ENCODE peak calls at places on chromosome 12, in five cellular contexts. One of them, this sample, is unnamed.

GRCh38 chr12:92717202-92717601 is 14.4 kb downstream of the PLEKHG7 start:
- DNase-seq in heart right ventricle: no peak
- DNase-seq in sigmoid colon: no peak
- DNase-seq in mesenchymal stem cell: peak; percentile 64
- DNase-seq in stomach: no peak
- DNase-seq in this sample: no peak

GRCh38 chr12:5402536-5402935 is 29.4 kb upstream of the NTF3 start:
- DNase-seq in heart right ventricle: no peak
- DNase-seq in sigmoid colon: no peak
- DNase-seq in mesenchymal stem cell: no peak
- DNase-seq in stomach: no peak
- DNase-seq in this sample: no peak

GRCh38 chr12:110233212-110233903 is 47.7 kb upstream of the ATP2A2 start:
- DNase-seq in heart right ventricle: no peak
- DNase-seq in sigmoid colon: no peak
- DNase-seq in mesenchymal stem cell: no peak
- DNase-seq in stomach: no peak
- DNase-seq in this sample: no peak

GRCh38 chr12:109731231-109731731 is 17.7 kb downstream of the FAM222A start:
- DNase-seq in heart right ventricle: no peak
- DNase-seq in sigmoid colon: peak; percentile 61
- DNase-seq in mesenchymal stem cell: no peak
- DNase-seq in stomach: peak; percentile 19
- DNase-seq in this sample: peak; percentile 29

GRCh38 chr12:73159952-73160351 is 887.8 kb downstream of the TRHDE start:
- DNase-seq in heart right ventricle: no peak
- DNase-seq in sigmoid colon: no peak
- DNase-seq in mesenchymal stem cell: no peak
- DNase-seq in stomach: no peak
- DNase-seq in this sample: no peak

GRCh38 chr12:122203968-122204828 is 689 bp downstream of the B3GNT4 start:
- DNase-seq in heart right ventricle: no peak
- DNase-seq in sigmoid colon: no peak
- DNase-seq in mesenchymal stem cell: no peak
- DNase-seq in stomach: no peak
- DNase-seq in this sample: no peak

GRCh38 chr12:132783917-132784531 is 22.4 kb upstream of the ANKLE2 start:
- DNase-seq in heart right ventricle: no peak
- DNase-seq in sigmoid colon: no peak
- DNase-seq in mesenchymal stem cell: peak; percentile 24
- DNase-seq in stomach: no peak
- DNase-seq in this sample: peak; percentile 29

GRCh38 chr12:21371050-21371449 is 1.7 kb upstream of the IAPP start:
- DNase-seq in heart right ventricle: no peak
- DNase-seq in sigmoid colon: no peak
- DNase-seq in mesenchymal stem cell: no peak
- DNase-seq in stomach: no peak
- DNase-seq in this sample: no peak

GRCh38 chr12:16350682-16351081 is 3.2 kb downstream of the MGST1 start:
- DNase-seq in heart right ventricle: no peak
- DNase-seq in sigmoid colon: peak; percentile 82
- DNase-seq in mesenchymal stem cell: peak; percentile 80
- DNase-seq in stomach: no peak
- DNase-seq in this sample: no peak

GRCh38 chr12:43763769-43764168 is 5.0 kb downstream of the IRAK4 start:
- DNase-seq in heart right ventricle: no peak
- DNase-seq in sigmoid colon: no peak
- DNase-seq in mesenchymal stem cell: no peak
- DNase-seq in stomach: no peak
- DNase-seq in this sample: no peak

GRCh38 chr12:96585977-96586376 is 96.6 kb downstream of the CFAP54 start:
- DNase-seq in heart right ventricle: no peak
- DNase-seq in sigmoid colon: no peak
- DNase-seq in mesenchymal stem cell: no peak
- DNase-seq in stomach: no peak
- DNase-seq in this sample: no peak

GRCh38 chr12:1436015-1436414 is 158.4 kb downstream of the FBXL14 start:
- DNase-seq in heart right ventricle: no peak
- DNase-seq in sigmoid colon: no peak
- DNase-seq in mesenchymal stem cell: no peak
- DNase-seq in stomach: no peak
- DNase-seq in this sample: no peak

GRCh38 chr12:18690653-18691052 is 47.2 kb downstream of the PLCZ1 start:
- DNase-seq in heart right ventricle: no peak
- DNase-seq in sigmoid colon: no peak
- DNase-seq in mesenchymal stem cell: peak; percentile 63
- DNase-seq in stomach: no peak
- DNase-seq in this sample: no peak

GRCh38 chr12:4133636-4134433 is 139.7 kb upstream of the CCND2 start:
- DNase-seq in heart right ventricle: peak; percentile 41
- DNase-seq in sigmoid colon: peak; percentile 37
- DNase-seq in mesenchymal stem cell: peak; percentile 41
- DNase-seq in stomach: no peak
- DNase-seq in this sample: no peak

GRCh38 chr12:30985814-30986452 is 59.4 kb downstream of the TSPAN11 start:
- DNase-seq in heart right ventricle: peak; percentile 53
- DNase-seq in sigmoid colon: no peak
- DNase-seq in mesenchymal stem cell: peak; percentile 57
- DNase-seq in stomach: peak; percentile 59
- DNase-seq in this sample: peak; percentile 53

GRCh38 chr12:116360579-116361403 is 83.3 kb upstream of the MED13L start:
- DNase-seq in heart right ventricle: no peak
- DNase-seq in sigmoid colon: no peak
- DNase-seq in mesenchymal stem cell: no peak
- DNase-seq in stomach: no peak
- DNase-seq in this sample: no peak

GRCh38 chr12:80684077-80684495 is 23.3 kb upstream of the MYF6 start:
- DNase-seq in heart right ventricle: no peak
- DNase-seq in sigmoid colon: no peak
- DNase-seq in mesenchymal stem cell: no peak
- DNase-seq in stomach: no peak
- DNase-seq in this sample: no peak

GRCh38 chr12:80325167-80325959 is 118.7 kb upstream of the PTPRQ start:
- DNase-seq in heart right ventricle: no peak
- DNase-seq in sigmoid colon: no peak
- DNase-seq in mesenchymal stem cell: peak; percentile 5
- DNase-seq in stomach: no peak
- DNase-seq in this sample: no peak

GRCh38 chr12:53067074-53067992 is 11.9 kb downstream of the SPRYD3 start:
- DNase-seq in heart right ventricle: no peak
- DNase-seq in sigmoid colon: peak; percentile 51
- DNase-seq in mesenchymal stem cell: no peak
- DNase-seq in stomach: peak; percentile 16
- DNase-seq in this sample: no peak

GRCh38 chr12:76441016-76441415 is 92.8 kb upstream of the BBS10 start:
- DNase-seq in heart right ventricle: no peak
- DNase-seq in sigmoid colon: no peak
- DNase-seq in mesenchymal stem cell: no peak
- DNase-seq in stomach: no peak
- DNase-seq in this sample: no peak

GRCh38 chr12:24728826-24729225 is 220.1 kb downstream of the BCAT1 start:
- DNase-seq in heart right ventricle: no peak
- DNase-seq in sigmoid colon: no peak
- DNase-seq in mesenchymal stem cell: no peak
- DNase-seq in stomach: no peak
- DNase-seq in this sample: no peak

GRCh38 chr12:54056110-54056509 is 2.5 kb downstream of the HOXC4 start:
- DNase-seq in heart right ventricle: no peak
- DNase-seq in sigmoid colon: no peak
- DNase-seq in mesenchymal stem cell: no peak
- DNase-seq in stomach: no peak
- DNase-seq in this sample: no peak

GRCh38 chr12:71840226-71840847 is 778 bp downstream of the TBC1D15 start:
- DNase-seq in heart right ventricle: peak; percentile 10
- DNase-seq in sigmoid colon: no peak
- DNase-seq in mesenchymal stem cell: peak; percentile 95
- DNase-seq in stomach: no peak
- DNase-seq in this sample: peak; percentile 14

GRCh38 chr12:91551242-91551641 is 368.6 kb upstream of the DCN start:
- DNase-seq in heart right ventricle: no peak
- DNase-seq in sigmoid colon: no peak
- DNase-seq in mesenchymal stem cell: no peak
- DNase-seq in stomach: no peak
- DNase-seq in this sample: no peak

GRCh38 chr12:57612711-57613426 is 1.6 kb downstream of the ARHGEF25 start:
- DNase-seq in heart right ventricle: no peak
- DNase-seq in sigmoid colon: peak; percentile 46
- DNase-seq in mesenchymal stem cell: no peak
- DNase-seq in stomach: no peak
- DNase-seq in this sample: no peak

GRCh38 chr12:51217133-51217967 is 512 bp downstream of the POU6F1 start:
- DNase-seq in heart right ventricle: peak; percentile 57
- DNase-seq in sigmoid colon: peak; percentile 83
- DNase-seq in mesenchymal stem cell: peak; percentile 44
- DNase-seq in stomach: peak; percentile 57
- DNase-seq in this sample: peak; percentile 55

DNA sequence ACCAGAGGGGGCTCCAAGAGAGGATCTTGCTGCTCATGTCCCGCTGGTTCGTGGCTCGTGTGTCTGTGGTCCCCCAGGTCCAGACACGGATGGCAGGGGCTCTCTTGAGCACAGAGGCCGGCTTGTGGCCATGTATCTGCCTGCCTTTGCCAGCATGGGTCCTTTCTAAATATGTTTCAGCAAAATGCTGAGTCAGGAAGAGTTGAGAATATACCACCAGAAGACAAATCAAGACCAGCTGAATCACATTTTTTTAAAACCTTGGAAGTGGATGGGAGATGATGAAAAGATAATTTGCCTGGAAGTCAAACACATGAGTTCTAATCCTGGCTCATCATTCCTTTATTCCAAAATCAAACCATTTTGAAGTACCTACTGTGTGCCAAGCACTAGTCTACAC is 58.0 kb downstream of the NUAK1 start:
- DNase-seq in heart right ventricle: no peak
- DNase-seq in sigmoid colon: no peak
- DNase-seq in mesenchymal stem cell: no peak
- DNase-seq in stomach: no peak
- DNase-seq in this sample: no peak
- H3K36me3 ChIP-seq in heart right ventricle: peaks cover 34% of the 10 kb centered on the region
- H3K36me3 ChIP-seq in sigmoid colon: no peaks in the 10 kb centered on the region
- H3K36me3 ChIP-seq in mesenchymal stem cell: peaks cover 7% of the 10 kb centered on the region
- H3K36me3 ChIP-seq in stomach: peaks cover 6% of the 10 kb centered on the region
- H3K36me3 ChIP-seq in this sample: no peaks in the 10 kb centered on the region

GRCh38 chr12:2959508-2960431 is 573 bp downstream of the TEAD4 start:
- DNase-seq in heart right ventricle: peak; percentile 67
- DNase-seq in sigmoid colon: peak; percentile 77
- DNase-seq in mesenchymal stem cell: peak; percentile 80
- DNase-seq in stomach: peak; percentile 30
- DNase-seq in this sample: peak; percentile 61

GRCh38 chr12:2959194-2959507 is at the start of gene TEAD4:
- DNase-seq in heart right ventricle: peak; percentile 65
- DNase-seq in sigmoid colon: peak; percentile 74
- DNase-seq in mesenchymal stem cell: peak; percentile 74
- DNase-seq in stomach: peak; percentile 64
- DNase-seq in this sample: peak; percentile 76

GRCh38 chr12:2958432-2959193 is 584 bp upstream of the TEAD4 start:
- DNase-seq in heart right ventricle: peak; percentile 57
- DNase-seq in sigmoid colon: peak; percentile 68
- DNase-seq in mesenchymal stem cell: peak; percentile 79
- DNase-seq in stomach: peak; percentile 54
- DNase-seq in this sample: peak; percentile 84

GRCh38 chr12:2955888-2956287 is 3.3 kb upstream of the TEAD4 start:
- DNase-seq in heart right ventricle: no peak
- DNase-seq in sigmoid colon: no peak
- DNase-seq in mesenchymal stem cell: no peak
- DNase-seq in stomach: no peak
- DNase-seq in this sample: no peak

DNA sequence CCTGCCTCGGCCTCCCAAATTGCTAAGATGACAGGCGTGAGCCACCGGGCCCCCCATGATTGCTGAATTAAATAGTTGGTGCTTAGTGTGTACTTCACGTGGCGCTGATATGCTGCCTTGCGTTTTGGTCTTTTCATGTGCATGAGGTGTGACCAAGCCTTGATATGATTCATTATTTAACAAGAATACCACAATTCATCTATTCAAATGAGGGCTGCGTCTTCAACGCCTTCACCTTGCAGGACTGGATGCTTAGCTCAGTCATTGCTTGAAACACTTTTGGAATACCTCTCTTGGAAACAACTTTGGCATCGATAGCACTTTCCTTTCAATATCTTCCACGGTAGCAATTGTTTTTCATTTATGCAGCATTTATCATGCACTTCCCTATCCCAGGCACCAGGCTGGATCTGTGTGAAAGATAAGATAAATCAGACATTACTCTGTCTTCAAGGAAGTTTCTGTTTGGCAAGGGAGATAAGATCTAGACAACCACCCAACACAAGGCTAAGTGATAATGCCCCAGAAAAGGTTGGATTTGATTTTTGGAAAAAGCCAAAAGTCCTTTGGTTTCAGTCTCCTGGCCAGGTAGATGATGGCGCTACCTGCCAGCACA is 1.3 kb upstream of the TEAD4 start:
- DNase-seq in heart right ventricle: no peak
- DNase-seq in sigmoid colon: no peak
- DNase-seq in mesenchymal stem cell: no peak
- DNase-seq in stomach: no peak
- DNase-seq in this sample: no peak
- H3K4me3 ChIP-seq in heart right ventricle: peak overlapping the region; percentile 25
- H3K4me3 ChIP-seq in sigmoid colon: peak overlapping the region; percentile 69
- H3K4me3 ChIP-seq in mesenchymal stem cell: peak overlapping the region; percentile 93
- H3K4me3 ChIP-seq in stomach: peak overlapping the region; percentile 66
- H3K4me3 ChIP-seq in this sample: no peak overlapping the region

GRCh38 chr12:95513599-95513998 is 37.7 kb downstream of the USP44 start:
- DNase-seq in heart right ventricle: no peak
- DNase-seq in sigmoid colon: no peak
- DNase-seq in mesenchymal stem cell: no peak
- DNase-seq in stomach: no peak
- DNase-seq in this sample: no peak
- H3K36me3 ChIP-seq in heart right ventricle: peaks cover 72% of the 10 kb centered on the region
- H3K36me3 ChIP-seq in sigmoid colon: no peaks in the 10 kb centered on the region
- H3K36me3 ChIP-seq in mesenchymal stem cell: peaks cover 75% of the 10 kb centered on the region
- H3K36me3 ChIP-seq in stomach: peaks cover 60% of the 10 kb centered on the region
- H3K36me3 ChIP-seq in this sample: peaks cover 17% of the 10 kb centered on the region

GRCh38 chr12:50081096-50081808 is 3.9 kb upstream of the SMARCD1 start:
- DNase-seq in heart right ventricle: no peak
- DNase-seq in sigmoid colon: no peak
- DNase-seq in mesenchymal stem cell: no peak
- DNase-seq in stomach: no peak
- DNase-seq in this sample: no peak
- H3K4me3 ChIP-seq in heart right ventricle: no peak overlapping the region
- H3K4me3 ChIP-seq in sigmoid colon: no peak overlapping the region
- H3K4me3 ChIP-seq in mesenchymal stem cell: no peak overlapping the region
- H3K4me3 ChIP-seq in stomach: no peak overlapping the region
- H3K4me3 ChIP-seq in this sample: no peak overlapping the region